ENCODE peak calls at places on chromosomes 7 and 10, in seven cellular contexts. P is fibroblast of lung, A is neural progenitor cell, I is IMR-90, L is neuronal stem cell, O is MM.1S, Q is mesenchymal stem cell. X is an unnamed sample.

GRCh38 chr10:114631678-114632417 is 26.2 kb downstream of the ABLIM1 start:
- DNase-seq in P (no peak), Q (peak), A (peak), O (no peak), L (peak), I (no peak), X (no peak)

GRCh38 chr7:146366938-146367337 is 250.3 kb downstream of the CNTNAP2 start:
- DNase-seq in O (no peak), Q (peak), A (no peak), I (no peak), L (no peak), P (peak), X (peak)

GRCh38 chr7:46033592-46033991 is 112.5 kb upstream of the IGFBP3 start:
- DNase-seq in A (no peak), L (no peak), Q (no peak), O (no peak), I (no peak), P (no peak), X (no peak)

GRCh38 chr7:151226875-151227782 is at the start of gene ABCF2:
- DNase-seq in P (peak), I (peak), O (peak), Q (peak), L (peak), A (peak), X (peak)

GRCh38 chr10:95171336-95171735 is 22.7 kb upstream of the ACSM6 start:
- DNase-seq in O (no peak), I (no peak), Q (no peak), P (no peak), L (no peak), A (no peak), X (no peak)

GRCh38 chr10:80462986-80463741 is 9.1 kb downstream of the TSPAN14 start:
- DNase-seq in O (no peak), P (peak), I (peak), L (no peak), A (no peak), Q (peak), X (peak)

GRCh38 chr7:92809397-92810241 is 26.8 kb downstream of the CDK6 start:
- DNase-seq in A (peak), L (no peak), P (peak), Q (peak), O (peak), I (peak), X (peak)

GRCh38 chr7:142469653-142470335 is 211.9 kb upstream of the PRSS58 start:
- DNase-seq in Q (no peak), O (no peak), A (no peak), I (no peak), P (no peak), L (no peak), X (no peak)

GRCh38 chr7:149725426-149725821 is 48.0 kb downstream of the ZNF467 start:
- DNase-seq in Q (no peak), P (no peak), I (no peak), L (no peak), O (no peak), A (no peak), X (no peak)

GRCh38 chr7:8215648-8216047 is 46.3 kb downstream of the ICA1 start:
- DNase-seq in O (no peak), A (no peak), P (no peak), I (no peak), Q (no peak), L (no peak), X (no peak)

DNA sequence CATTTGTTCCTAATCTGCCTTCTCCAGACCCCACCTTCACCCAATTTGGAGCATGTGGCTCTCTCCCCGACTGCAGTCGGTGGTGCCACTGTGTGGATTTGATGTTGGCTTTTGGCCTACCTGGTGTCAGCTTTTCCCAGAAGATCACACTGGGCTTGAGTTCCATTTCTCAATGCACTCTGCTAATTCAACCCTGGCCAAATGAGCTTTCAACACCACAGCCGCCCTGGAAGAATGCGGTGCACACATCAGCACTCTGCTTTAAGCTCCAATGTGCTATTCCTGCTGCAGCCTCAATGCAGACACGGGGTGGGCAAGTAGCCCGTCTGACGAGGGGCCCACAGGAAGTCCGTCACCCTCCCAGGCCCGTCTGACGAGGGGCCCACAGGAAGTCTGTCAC is 64.6 kb downstream of the ASB13 start:
- DNase-seq in Q (no peak), O (no peak), A (no peak), L (no peak), P (no peak), I (no peak), X (no peak)
- H3K4me2 ChIP-seq in Q (no peak), O (no peak), A (no peak), L (no peak), P (no peak), I (no peak), X (no peak)

DNA sequence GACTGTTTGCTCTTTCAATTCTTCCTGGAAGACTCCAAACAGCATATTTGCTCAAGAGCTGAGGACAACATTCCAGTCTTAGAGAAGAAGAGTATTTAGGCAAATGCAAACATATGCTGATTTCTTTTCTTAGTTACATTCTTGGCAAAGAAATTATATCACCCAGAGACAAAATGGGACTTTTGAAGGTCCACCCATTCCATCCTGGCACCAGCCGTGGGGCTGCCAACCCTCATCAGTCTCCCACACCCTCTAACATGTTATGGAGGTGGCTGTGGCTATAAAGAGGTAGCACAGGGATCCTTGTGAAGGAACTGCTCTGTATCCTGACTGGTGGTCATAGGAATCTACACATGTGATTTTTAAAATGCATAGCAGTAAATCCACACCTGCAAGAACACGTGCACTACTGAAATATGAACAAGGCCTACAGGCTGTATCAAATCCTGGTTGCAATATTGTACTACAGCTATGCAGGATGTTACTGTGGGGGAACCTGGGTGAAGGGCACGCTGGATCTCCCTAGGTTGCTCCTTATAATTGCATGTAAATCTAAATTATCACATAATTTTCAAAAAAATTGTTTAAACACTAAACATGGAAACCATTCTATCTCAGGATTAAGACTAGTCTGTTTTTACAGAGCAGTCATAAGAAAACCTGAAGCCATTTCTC is 161.4 kb downstream of the GRID1 start:
- DNase-seq in A (no peak), I (no peak), P (no peak), Q (no peak), L (no peak), O (no peak), X (no peak)
- H3K9ac ChIP-seq in A (no peak), I (no peak), P (no peak), Q (no peak), L (no peak), O (no peak), X (no peak)

DNA sequence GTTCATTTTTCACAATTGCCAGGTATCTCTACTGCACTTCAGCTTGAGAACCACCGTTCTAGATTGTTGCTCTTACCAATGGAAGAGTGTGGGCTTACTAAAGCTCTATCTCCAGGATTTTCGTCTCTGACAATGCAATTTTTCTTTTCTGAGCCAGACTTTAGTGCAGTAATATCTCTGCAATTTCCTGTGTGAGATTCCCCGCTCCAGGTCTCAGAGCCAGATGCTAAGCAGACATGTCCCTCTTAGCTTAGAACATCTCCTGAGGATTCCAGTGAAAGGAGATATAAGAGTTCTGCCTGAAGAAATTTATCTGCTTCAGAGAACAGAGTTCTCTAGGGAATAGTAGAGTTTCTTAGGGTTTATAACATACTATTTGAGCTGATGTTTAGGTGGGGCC is 82.0 kb downstream of the SND1 start:
- DNase-seq in I (peak), P (no peak), A (no peak), L (no peak), Q (no peak), O (no peak), X (no peak)
- H3K4me2 ChIP-seq in I (no peak), P (no peak), A (no peak), L (no peak), Q (no peak), O (no peak), X (no peak)

GRCh38 chr10:102743078-102743587 is 615 bp upstream of the WBP1L start:
- DNase-seq in Q (no peak), P (no peak), A (peak), I (no peak), O (no peak), L (no peak), X (no peak)
- H3K9ac ChIP-seq in Q (peak), P (no peak), A (no peak), I (no peak), O (no peak), L (no peak), X (no peak)

DNA sequence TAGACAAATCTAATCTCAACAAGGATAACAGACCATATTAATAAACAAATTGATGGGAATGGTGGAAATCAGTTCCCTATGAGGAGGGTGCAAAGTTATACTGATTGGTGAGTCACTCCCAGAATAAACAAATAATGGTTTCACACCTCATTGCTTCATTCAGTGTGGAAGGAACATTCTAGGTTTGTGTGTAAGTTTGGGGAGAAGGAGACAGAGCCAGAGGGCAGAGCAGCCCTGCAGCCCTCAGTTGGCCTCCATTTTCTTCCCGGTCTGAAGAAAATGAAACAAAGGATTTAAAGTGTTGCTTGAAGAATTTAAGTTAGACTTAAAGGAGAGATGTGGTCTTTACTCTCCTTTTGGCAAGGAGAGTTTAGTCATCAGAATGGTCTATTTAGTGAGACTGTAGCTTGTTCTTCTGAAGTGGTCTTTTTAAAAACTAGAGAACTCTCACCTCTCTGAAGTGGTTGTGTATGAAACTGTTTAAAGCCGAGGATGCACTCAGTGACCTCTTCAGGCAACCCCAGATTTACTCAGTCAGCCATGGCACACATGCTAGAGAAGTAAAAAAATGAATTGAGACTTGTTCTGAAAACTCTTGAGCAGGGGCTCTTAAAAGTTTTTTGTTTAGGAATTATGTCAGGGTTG is 27.2 kb downstream of the IKZF1 start:
- DNase-seq in L (no peak), O (peak), A (no peak), I (no peak), P (no peak), Q (no peak), X (no peak)
- H3K4me2 ChIP-seq in L (no peak), O (peak), A (no peak), I (no peak), P (no peak), Q (no peak), X (no peak)

GRCh38 chr10:79410315-79411094 is 34.9 kb downstream of the ZCCHC24 start:
- DNase-seq in P (no peak), Q (no peak), A (no peak), L (no peak), I (no peak), O (no peak), X (no peak)

GRCh38 chr10:79411546-79412495 is 33.6 kb downstream of the ZCCHC24 start:
- DNase-seq in L (no peak), O (no peak), P (no peak), Q (no peak), A (no peak), I (no peak), X (no peak)

GRCh38 chr10:79414714-79415113 is 30.7 kb downstream of the ZCCHC24 start:
- DNase-seq in A (no peak), P (no peak), L (no peak), O (no peak), Q (no peak), I (no peak), X (no peak)

GRCh38 chr10:79412516-79412915 is 32.9 kb downstream of the ZCCHC24 start:
- DNase-seq in P (no peak), A (no peak), I (no peak), L (no peak), O (no peak), Q (no peak), X (no peak)

DNA sequence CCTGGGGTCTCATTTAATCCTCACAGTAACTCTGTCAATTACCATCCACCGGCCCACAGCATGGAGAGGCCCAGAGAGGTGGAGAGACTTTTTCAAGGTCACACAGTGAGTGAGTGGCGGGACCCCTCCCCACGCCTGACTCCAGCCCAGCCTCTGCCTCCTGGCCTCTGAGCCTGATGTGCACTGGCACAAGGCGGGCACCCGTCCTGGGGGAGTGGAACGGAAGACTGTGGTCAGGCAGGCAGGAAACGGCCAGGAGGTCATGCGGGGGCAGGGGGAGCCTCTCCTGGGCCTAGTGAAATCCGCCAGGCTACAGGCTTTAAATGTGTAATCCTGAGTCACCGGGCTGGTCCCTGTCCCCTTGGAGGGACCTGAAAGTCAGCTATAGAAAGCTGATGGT is 32.2 kb downstream of the ZCCHC24 start:
- DNase-seq in Q (peak), I (peak), O (peak), L (no peak), P (no peak), A (no peak), X (no peak)
- H3K9ac ChIP-seq in Q (peak), I (no peak), O (peak), L (no peak), P (no peak), A (no peak), X (no peak)

DNA sequence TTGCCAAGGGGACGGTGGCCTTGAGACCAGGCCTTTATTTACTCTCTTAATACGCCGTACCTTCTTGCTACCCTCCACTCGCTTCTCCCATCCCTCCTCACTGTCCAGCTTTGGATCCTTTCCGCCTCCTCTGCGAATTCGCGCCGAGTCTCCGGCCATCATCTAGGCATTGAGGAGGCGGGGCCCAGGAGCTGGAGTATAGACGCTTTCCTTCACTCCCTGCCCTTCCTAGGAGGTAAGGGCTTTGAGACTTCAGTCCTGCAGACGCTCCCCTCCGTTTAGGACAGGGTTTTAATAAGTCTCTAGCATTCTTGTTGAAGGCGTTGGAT is 538 bp downstream of the TFAM start:
- DNase-seq in I (peak), Q (peak), P (peak), L (peak), O (peak), A (peak), X (peak)
- H3K4me2 ChIP-seq in I (peak), Q (peak), P (peak), L (peak), O (peak), A (peak), X (peak)

GRCh38 chr7:111301891-111302290 is 211.0 kb downstream of the LRRN3 start:
- DNase-seq in L (no peak), O (no peak), A (no peak), P (no peak), Q (no peak), I (peak), X (no peak)
- H3K9ac ChIP-seq in L (no peak), O (no peak), A (no peak), P (no peak), Q (no peak), I (no peak), X (no peak)

GRCh38 chr10:74238031-74238431 is 87.0 kb downstream of the ADK start:
- DNase-seq in I (peak), O (no peak), P (peak), Q (peak), A (no peak), L (no peak), X (no peak)

GRCh38 chr10:74231375-74231774 is 80.4 kb downstream of the ADK start:
- DNase-seq in O (no peak), P (peak), I (peak), Q (peak), L (no peak), A (no peak), X (peak)

GRCh38 chr10:74234569-74234968 is 83.5 kb downstream of the ADK start:
- DNase-seq in Q (peak), I (peak), O (no peak), A (no peak), P (peak), L (no peak), X (no peak)

GRCh38 chr10:74227697-74228424 is 76.8 kb downstream of the ADK start:
- DNase-seq in Q (peak), L (no peak), P (peak), A (no peak), O (peak), I (peak), X (peak)

GRCh38 chr10:74233281-74233680 is 82.3 kb downstream of the ADK start:
- DNase-seq in O (no peak), I (no peak), P (no peak), A (no peak), Q (no peak), L (no peak), X (no peak)
- H3K4me2 ChIP-seq in O (no peak), I (no peak), P (no peak), A (no peak), Q (no peak), L (no peak), X (no peak)

GRCh38 chr10:132670546-132670945 is 115.4 kb downstream of the NKX6-2 start:
- DNase-seq in I (no peak), P (no peak), L (no peak), A (no peak), O (no peak), Q (no peak), X (no peak)

GRCh38 chr10:132669208-132669861 is 116.6 kb downstream of the NKX6-2 start:
- DNase-seq in O (no peak), P (no peak), Q (peak), A (no peak), I (no peak), L (no peak), X (no peak)

GRCh38 chr10:132665946-132666732 is 119.8 kb downstream of the NKX6-2 start:
- DNase-seq in O (no peak), A (no peak), I (peak), Q (peak), P (peak), L (no peak), X (peak)

GRCh38 chr10:132666733-132667612 is 119.0 kb downstream of the NKX6-2 start:
- DNase-seq in I (peak), A (peak), P (no peak), L (no peak), O (no peak), Q (peak), X (no peak)

DNA sequence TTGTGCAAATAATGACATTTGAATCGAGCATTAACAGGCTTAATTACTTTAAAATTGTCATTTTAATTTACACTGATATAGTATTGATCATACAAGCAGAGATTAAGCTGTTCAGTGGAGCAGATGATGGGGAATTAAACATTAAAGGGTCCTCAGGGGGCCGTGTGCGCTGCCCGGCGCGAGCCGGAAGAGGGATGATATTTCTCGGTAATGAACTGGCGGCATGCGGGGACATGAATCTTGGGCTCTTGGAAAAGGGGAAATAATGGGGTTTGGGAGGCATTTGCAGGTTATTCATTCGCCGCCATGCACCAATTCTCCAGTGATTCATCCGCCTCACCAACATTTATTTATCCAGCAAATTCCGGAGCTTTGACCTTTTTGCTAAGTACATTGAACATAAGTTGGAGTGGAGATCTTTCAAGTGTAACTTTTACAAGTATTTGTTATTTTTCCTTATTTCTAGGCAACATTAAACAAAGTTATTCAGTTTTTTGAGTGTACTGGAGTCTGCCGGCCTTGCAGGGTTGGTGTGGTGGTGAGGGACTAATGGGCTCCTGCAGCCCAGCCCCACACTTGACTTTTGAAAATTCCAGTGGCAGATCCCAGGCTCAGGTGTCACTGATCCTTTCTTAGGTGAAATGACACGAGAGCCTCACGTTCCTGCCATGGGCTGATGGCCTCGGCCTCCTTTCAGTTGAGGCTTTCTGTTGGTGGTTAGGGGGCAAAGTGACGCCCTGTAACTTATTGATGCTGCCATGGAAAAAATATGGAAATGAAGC is 118.1 kb downstream of the NKX6-2 start:
- DNase-seq in I (peak), Q (peak), A (no peak), P (peak), O (no peak), L (no peak), X (no peak)
- H3K9ac ChIP-seq in I (no peak), Q (peak), A (no peak), P (no peak), O (no peak), L (no peak), X (no peak)

X was measured in mammary epithelial cell.